ENCODE peak calls at places on chromosome 22, in five cellular contexts. R is K562, J is H1, Q is GM12891, N is GM12878. X is an unnamed sample.
A peak's percentile ranks its signal among the peaks of the same experiment; 100 is the strongest.

GRCh38 chr22:36734171-36735058 is 30.9 kb upstream of the CACNG2 start:
- DNase-seq in R (no peak), N (no peak), J (no peak), Q (no peak), X (no peak)

GRCh38 chr22:50706481-50707125 is 31.4 kb upstream of the ACR start:
- DNase-seq in R (no peak), J (no peak), Q (no peak), N (no peak), X (no peak)

GRCh38 chr22:27084130-27084529 is 426.7 kb downstream of the MIAT start:
- DNase-seq in Q (no peak), N (no peak), R (no peak), J (no peak), X (no peak)

GRCh38 chr22:31139866-31140716 is at the start of gene PLA2G3:
- DNase-seq in R (peak; percentile 41), Q (no peak), J (peak; percentile 91), N (no peak), X (no peak)

GRCh38 chr22:31944700-31945477 is 554 bp downstream of the YWHAH start:
- DNase-seq in R (peak; percentile 65), Q (peak; percentile 37), N (no peak), J (peak; percentile 71), X (peak; percentile 43)

GRCh38 chr22:38831166-38831945 is 12.5 kb downstream of the NPTXR start:
- DNase-seq in R (no peak), Q (no peak), N (no peak), J (no peak), X (no peak)

GRCh38 chr22:40472036-40472435 is 101.6 kb downstream of the SGSM3 start:
- DNase-seq in R (no peak), J (no peak), Q (no peak), N (no peak), X (no peak)

GRCh38 chr22:44573451-44573850 is 75.4 kb upstream of the RTL6 start:
- DNase-seq in R (no peak), J (no peak), N (no peak), Q (no peak), X (no peak)

GRCh38 chr22:50180727-50181521 is 4.8 kb upstream of the TRABD start:
- DNase-seq in J (no peak), Q (no peak), N (no peak), R (no peak), X (no peak)

GRCh38 chr22:44042822-44043221 is 18.7 kb downstream of the PARVB start:
- DNase-seq in Q (no peak), J (no peak), N (no peak), R (peak; percentile 22), X (no peak)

GRCh38 chr22:23243006-23243573 is 62.8 kb downstream of the BCR start:
- DNase-seq in R (peak; percentile 79), J (peak; percentile 73), N (peak; percentile 41), Q (peak; percentile 56), X (no peak)

GRCh38 chr22:39941661-39942060 is 18.5 kb upstream of the TMA7B start:
- DNase-seq in R (no peak), Q (no peak), N (no peak), J (no peak), X (no peak)

GRCh38 chr22:29883045-29883830 is at the start of gene MTMR3:
- DNase-seq in R (peak; percentile 90), J (peak; percentile 99), Q (peak; percentile 74), N (peak; percentile 49), X (peak; percentile 70)

GRCh38 chr22:39658367-39658766 is 87.8 kb downstream of the CACNA1I start:
- DNase-seq in N (no peak), R (no peak), J (no peak), Q (no peak), X (no peak)

GRCh38 chr22:37139762-37140161 is 10.0 kb downstream of the IL2RB start:
- DNase-seq in J (no peak), N (no peak), Q (no peak), R (no peak), X (no peak)

GRCh38 chr22:29202231-29203192 is 3.2 kb upstream of the EMID1 start:
- DNase-seq in R (peak; percentile 79), N (peak; percentile 91), Q (peak; percentile 78), J (no peak), X (peak; percentile 85)

GRCh38 chr22:18022851-18023250 is 1.5 kb downstream of the MICAL3 start:
- DNase-seq in J (no peak), N (no peak), Q (no peak), R (no peak), X (no peak)

GRCh38 chr22:26656896-26657851 is at the start of gene MIAT:
- DNase-seq in Q (peak; percentile 73), N (no peak), J (peak; percentile 87), R (peak; percentile 37), X (peak; percentile 69)

GRCh38 chr22:23762866-23763578 is at the start of gene C22orf15:
- DNase-seq in R (peak; percentile 47), Q (no peak), N (no peak), J (peak; percentile 71), X (no peak)

GRCh38 chr22:29702931-29703594 is 16.7 kb upstream of the CABP7 start:
- DNase-seq in N (no peak), R (no peak), J (no peak), Q (no peak), X (no peak)

GRCh38 chr22:42780070-42780540 is 59.4 kb upstream of the A4GALT start:
- DNase-seq in Q (no peak), J (no peak), N (peak; percentile 59), R (peak; percentile 83), X (no peak)

GRCh38 chr22:43964314-43964857 is 9.1 kb downstream of the SAMM50 start:
- DNase-seq in N (no peak), R (no peak), J (no peak), Q (no peak), X (no peak)

GRCh38 chr22:30270841-30271240 is 4.2 kb upstream of the OSM start:
- DNase-seq in J (no peak), Q (no peak), N (no peak), R (peak; percentile 44), X (no peak)

GRCh38 chr22:48941903-48942625 is 885.6 kb downstream of the BRD1 start:
- DNase-seq in Q (no peak), R (no peak), J (peak; percentile 33), N (no peak), X (no peak)

GRCh38 chr22:50529416-50530279 is at the start of gene TYMP:
- DNase-seq in R (no peak), Q (peak; percentile 65), J (peak; percentile 72), N (no peak), X (peak; percentile 85)

GRCh38 chr22:19523240-19524169 is 705 bp downstream of the CLDN5 start:
- DNase-seq in N (no peak), R (no peak), J (peak; percentile 74), Q (no peak), X (no peak)
- TF ChIP-seq POLR2AphosphoS5 in N (no peak), R (no peak), J (no peak), Q (no peak), X (no peak)

DNA sequence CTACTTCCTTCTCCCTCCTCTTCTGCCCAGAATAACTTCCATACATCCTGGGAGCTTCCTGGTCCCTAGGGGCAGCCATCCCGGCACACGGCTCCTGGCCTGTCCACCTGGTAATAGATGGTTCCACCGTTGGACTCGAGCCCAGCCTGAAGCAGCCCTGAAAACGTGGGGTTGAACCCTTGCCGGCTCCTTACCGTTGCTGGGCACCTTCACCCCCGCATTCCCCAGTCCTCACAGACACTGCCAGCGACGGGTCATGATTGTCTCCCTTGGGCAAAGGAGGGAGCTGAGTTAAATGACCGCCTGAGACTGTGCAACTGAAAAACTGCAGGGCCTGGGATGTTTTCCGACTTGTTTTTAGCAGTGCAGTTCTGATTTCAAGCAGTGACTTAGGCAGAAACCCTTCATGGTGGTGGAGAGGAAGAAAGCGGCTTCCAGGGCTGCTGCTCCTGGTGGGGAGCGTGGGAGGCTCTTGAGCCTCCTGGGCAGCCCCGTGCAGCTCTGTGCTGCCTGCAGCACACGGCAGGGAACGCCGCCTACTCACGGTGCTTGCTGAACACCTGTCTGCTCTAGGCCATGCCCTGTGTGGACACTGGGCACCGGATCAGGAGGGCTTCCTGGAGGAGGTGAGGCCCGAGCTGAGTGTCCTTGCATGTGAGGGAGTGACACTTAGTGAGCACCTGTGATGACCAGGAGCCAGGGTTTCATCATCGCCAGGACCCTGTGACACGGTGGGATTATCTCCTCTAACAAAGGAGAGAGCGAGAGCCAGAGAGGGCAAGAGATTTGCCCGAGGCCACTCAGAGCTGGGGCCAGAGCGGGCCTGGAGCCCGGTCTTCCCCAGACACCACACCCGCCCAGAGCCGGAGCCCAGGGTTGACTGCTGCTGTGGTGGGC is 77.4 kb downstream of the FBLN1 start:
- DNase-seq in N (no peak), Q (no peak), J (no peak), R (no peak), X (no peak)
- TF ChIP-seq TAF1 in N (no peak), Q (no peak), J (no peak), R (no peak), X (no peak)

GRCh38 chr22:35352214-35353111 is 28.4 kb upstream of the HMOX1 start:
- DNase-seq in N (no peak), Q (no peak), J (peak; percentile 76), R (peak; percentile 39), X (no peak)
- TF ChIP-seq POLR2A in N (no peak), Q (no peak), J (no peak), R (no peak), X (peak; percentile 25)

GRCh38 chr22:21941921-21942320 is 10.7 kb downstream of the PPM1F start:
- DNase-seq in N (no peak), Q (no peak), J (no peak), R (no peak), X (no peak)
- TF ChIP-seq POLR2AphosphoS5 in N (no peak), Q (no peak), J (no peak), R (no peak), X (no peak)

GRCh38 chr22:22245256-22245909 is 797 bp downstream of the VPREB1 start:
- DNase-seq in J (no peak), R (no peak), N (no peak), Q (no peak), X (no peak)

GRCh38 chr22:22241554-22241898 is 3.1 kb upstream of the VPREB1 start:
- DNase-seq in J (no peak), Q (no peak), R (no peak), N (no peak), X (no peak)

GRCh38 chr22:22243033-22243680 is 1.4 kb upstream of the VPREB1 start:
- DNase-seq in Q (no peak), J (no peak), N (no peak), R (no peak), X (no peak)

GRCh38 chr22:22244337-22245250 is at the start of gene VPREB1:
- DNase-seq in R (no peak), J (no peak), N (no peak), Q (no peak), X (no peak)

DNA sequence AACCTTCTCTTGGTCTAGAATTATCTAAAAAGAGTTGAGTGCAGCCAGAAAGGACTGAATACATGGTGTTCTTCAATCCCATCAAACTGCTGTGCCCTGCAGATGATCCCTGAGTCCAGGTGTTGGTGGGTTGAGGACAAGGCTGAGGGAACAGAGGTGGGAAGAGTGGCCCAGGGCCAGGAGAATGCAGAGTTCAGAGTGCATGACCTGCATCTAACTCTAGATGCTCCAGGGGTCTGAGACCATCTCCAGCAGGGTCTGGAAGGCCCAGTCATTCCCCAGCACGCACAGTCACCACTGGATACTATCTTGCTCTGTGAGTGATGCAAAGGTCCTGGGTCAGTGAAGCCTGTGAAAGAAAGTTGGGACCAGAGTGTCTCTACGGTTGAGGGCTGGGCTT is 2.1 kb upstream of the VPREB1 start:
- DNase-seq in J (no peak), Q (no peak), R (no peak), N (no peak), X (no peak)
- TF ChIP-seq TAF1 in J (no peak), Q (no peak), R (no peak), N (no peak), X (no peak)

X was measured in GM12892.